ENCODE peak calls at places on chromosomes 1 and 21, in seven cellular contexts. Y is activated B cell treated with CpG ODN at 0.5 μM for 24 hours, G is astrocyte of the spinal cord, U is AG10803, C is neural crest cell, V is retinal pigment epithelial cell, X is stomach. K is an unnamed sample.

GRCh38 chr1:116820362-116820761 is 66.1 kb downstream of the CD2 start:
- DNase-seq in Y (no peak), G (peak), U (peak), C (no peak), V (peak), X (no peak), K (peak)

GRCh38 chr1:219710529-219711194 is 97.8 kb upstream of the ZC3H11B start:
- DNase-seq in Y (no peak), G (peak), U (peak), C (no peak), V (peak), X (no peak), K (peak)

GRCh38 chr1:212565079-212565478 is 43.5 kb upstream of the ATF3 start:
- DNase-seq in Y (no peak), G (no peak), U (no peak), C (no peak), V (no peak), X (no peak), K (no peak)

GRCh38 chr1:114345930-114346479 is 165.0 kb downstream of the TRIM33 start:
- DNase-seq in Y (peak), G (peak), U (no peak), C (peak), V (no peak), X (no peak), K (peak)

GRCh38 chr1:183685112-183685713 is 32.1 kb upstream of the APOBEC4 start:
- DNase-seq in Y (no peak), G (peak), U (peak), C (no peak), V (no peak), X (peak), K (peak)

GRCh38 chr1:71561729-71562128 is 480.9 kb upstream of the ZRANB2 start:
- DNase-seq in Y (no peak), G (peak), U (peak), C (no peak), V (peak), X (no peak), K (peak)

GRCh38 chr1:19656780-19657475 is 7.7 kb upstream of the HTR6 start:
- DNase-seq in Y (no peak), G (no peak), U (no peak), C (no peak), V (no peak), X (no peak), K (no peak)

GRCh38 chr1:45265244-45265643 is 58.8 kb upstream of the ZSWIM5 start:
- DNase-seq in Y (no peak), G (no peak), U (no peak), C (no peak), V (no peak), X (no peak), K (no peak)

GRCh38 chr1:185155600-185156320 is 993 bp downstream of the TRMT1L start:
- DNase-seq in Y (no peak), G (peak), U (peak), C (no peak), V (no peak), X (no peak), K (peak)

GRCh38 chr1:185245466-185245865 is 71.6 kb downstream of the IVNS1ABP start:
- DNase-seq in Y (no peak), G (no peak), U (peak), C (no peak), V (no peak), X (no peak), K (no peak)

GRCh38 chr1:109978761-109979488 is 5.6 kb upstream of the AHCYL1 start:
- DNase-seq in Y (no peak), G (no peak), U (no peak), C (no peak), V (no peak), X (no peak), K (peak)

GRCh38 chr21:36263797-36264196 is 56.2 kb upstream of the MORC3 start:
- DNase-seq in Y (peak), G (no peak), U (no peak), C (no peak), V (no peak), X (no peak), K (no peak)

GRCh38 chr21:36257657-36258056 is 62.3 kb upstream of the MORC3 start:
- DNase-seq in Y (no peak), G (no peak), U (no peak), C (no peak), V (no peak), X (no peak), K (no peak)

GRCh38 chr21:36260802-36261201 is 59.2 kb upstream of the MORC3 start:
- DNase-seq in Y (no peak), G (no peak), U (no peak), C (no peak), V (no peak), X (no peak), K (no peak)

GRCh38 chr21:36261459-36261858 is 58.5 kb upstream of the MORC3 start:
- DNase-seq in Y (no peak), G (no peak), U (no peak), C (no peak), V (no peak), X (no peak), K (no peak)

DNA sequence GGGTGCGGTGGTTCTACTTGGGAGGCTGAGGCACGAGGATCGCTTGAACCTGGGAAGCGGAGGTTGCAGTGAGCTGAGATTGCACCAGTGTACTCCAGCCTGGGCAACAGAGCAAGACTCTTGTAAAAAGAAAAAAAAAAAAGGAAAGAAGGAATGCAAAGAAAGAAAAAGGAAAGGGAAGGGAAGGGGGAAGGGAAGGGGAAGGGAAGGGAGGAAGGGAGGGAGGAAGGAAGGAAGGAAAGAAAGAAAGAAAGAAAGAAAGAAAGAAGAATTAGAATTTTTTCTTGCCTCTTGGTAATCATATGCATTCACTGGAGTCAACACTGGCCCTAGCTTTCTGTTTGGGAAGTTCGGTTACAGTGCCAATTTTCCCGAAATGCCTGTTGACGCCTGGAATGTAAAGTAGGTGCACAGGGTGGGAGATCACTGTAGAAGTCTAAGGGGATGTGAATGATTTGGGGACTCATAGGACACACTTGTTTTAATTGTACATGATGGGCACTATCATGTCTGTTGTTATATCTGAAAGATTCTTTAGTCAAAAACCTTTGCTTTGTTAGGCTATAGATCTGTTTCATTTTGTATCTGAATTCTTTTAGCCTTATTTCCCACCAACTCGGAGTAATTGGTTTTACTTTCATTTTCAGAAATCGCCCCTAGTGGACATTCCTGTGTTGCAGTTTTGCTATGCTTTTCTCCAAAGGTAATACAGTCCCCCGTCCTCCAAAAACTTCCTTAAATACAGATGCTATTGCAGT is 59.8 kb upstream of the MORC3 start:
- DNase-seq in Y (no peak), G (peak), U (peak), C (peak), V (peak), X (peak), K (peak)
- TF ChIP-seq CTCF in Y (no peak), G (peak), U (peak), C (peak), V (peak), X (peak), K (peak)

DNA sequence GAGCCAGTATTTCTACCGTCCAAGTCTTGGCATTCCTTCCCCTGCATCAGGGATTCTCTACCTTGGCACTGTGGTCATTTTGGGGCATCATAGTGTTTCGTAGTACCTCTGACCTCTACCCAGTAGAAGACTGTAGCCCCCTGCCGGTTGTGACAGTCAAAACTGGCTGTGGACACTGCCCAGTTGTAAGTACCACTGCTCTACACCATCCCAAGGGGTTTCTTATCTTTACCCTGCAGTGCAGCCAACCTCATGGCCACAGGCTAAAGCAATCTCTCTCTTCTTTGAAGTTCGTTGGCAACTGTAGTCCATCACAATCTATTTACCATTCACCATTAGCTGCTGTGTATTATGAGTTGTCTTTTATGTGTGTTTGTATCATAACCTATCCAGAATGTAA is 29.3 kb upstream of the ERO1B start:
- DNase-seq in Y (no peak), G (no peak), U (no peak), C (no peak), V (no peak), X (no peak), K (no peak)
- TF ChIP-seq CTCF in Y (no peak), G (no peak), U (peak), C (no peak), V (no peak), X (no peak), K (no peak)

GRCh38 chr1:178055093-178055492 is 38.8 kb upstream of the RASAL2 start:
- DNase-seq in Y (no peak), G (no peak), U (peak), C (peak), V (no peak), X (no peak), K (peak)
- TF ChIP-seq CTCF in Y (no peak), G (peak), U (peak), C (no peak), V (peak), X (no peak), K (peak)

GRCh38 chr1:202564958-202565497 is 145.2 kb downstream of the SYT2 start:
- DNase-seq in Y (no peak), G (no peak), U (no peak), C (no peak), V (no peak), X (no peak), K (no peak)

GRCh38 chr1:202562443-202563060 is 147.7 kb downstream of the SYT2 start:
- DNase-seq in Y (no peak), G (no peak), U (peak), C (no peak), V (no peak), X (no peak), K (no peak)

GRCh38 chr1:202561240-202561639 is 149.0 kb downstream of the SYT2 start:
- DNase-seq in Y (no peak), G (no peak), U (no peak), C (no peak), V (no peak), X (no peak), K (no peak)

GRCh38 chr1:202563818-202564217 is 146.4 kb downstream of the SYT2 start:
- DNase-seq in Y (no peak), G (no peak), U (no peak), C (no peak), V (no peak), X (no peak), K (no peak)

GRCh38 chr1:202561726-202562442 is 148.4 kb downstream of the SYT2 start:
- DNase-seq in Y (no peak), G (no peak), U (no peak), C (no peak), V (no peak), X (no peak), K (no peak)
- TF ChIP-seq CTCF in Y (no peak), G (peak), U (peak), C (peak), V (peak), X (no peak), K (no peak)

GRCh38 chr1:55848906-55849305 is 633.7 kb upstream of the USP24 start:
- DNase-seq in Y (no peak), G (no peak), U (peak), C (no peak), V (no peak), X (no peak), K (peak)
- TF ChIP-seq CTCF in Y (no peak), G (peak), U (peak), C (no peak), V (peak), X (no peak), K (peak)

DNA sequence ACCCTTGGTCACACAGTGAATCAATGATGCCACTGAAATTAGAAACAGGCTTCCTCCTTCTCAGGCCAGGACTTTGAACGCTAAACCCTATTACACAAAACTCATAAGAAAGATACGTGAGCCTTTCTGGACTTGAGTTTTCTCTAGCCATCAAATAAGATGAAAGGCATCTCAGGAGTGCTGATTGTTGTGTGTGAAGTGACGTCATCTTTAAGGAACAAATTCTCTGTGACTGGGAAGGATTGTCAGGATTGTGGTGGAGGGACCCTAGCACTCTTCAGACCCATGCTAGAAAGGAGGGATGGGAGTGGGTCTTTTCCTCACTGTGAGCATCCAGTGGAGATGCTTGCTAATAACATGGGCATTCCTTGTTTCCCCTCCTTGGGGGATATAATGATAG is 40.0 kb downstream of the SPATA46 start:
- DNase-seq in Y (no peak), G (no peak), U (no peak), C (no peak), V (no peak), X (no peak), K (no peak)
- TF ChIP-seq CTCF in Y (no peak), G (no peak), U (no peak), C (no peak), V (no peak), X (no peak), K (no peak)

DNA sequence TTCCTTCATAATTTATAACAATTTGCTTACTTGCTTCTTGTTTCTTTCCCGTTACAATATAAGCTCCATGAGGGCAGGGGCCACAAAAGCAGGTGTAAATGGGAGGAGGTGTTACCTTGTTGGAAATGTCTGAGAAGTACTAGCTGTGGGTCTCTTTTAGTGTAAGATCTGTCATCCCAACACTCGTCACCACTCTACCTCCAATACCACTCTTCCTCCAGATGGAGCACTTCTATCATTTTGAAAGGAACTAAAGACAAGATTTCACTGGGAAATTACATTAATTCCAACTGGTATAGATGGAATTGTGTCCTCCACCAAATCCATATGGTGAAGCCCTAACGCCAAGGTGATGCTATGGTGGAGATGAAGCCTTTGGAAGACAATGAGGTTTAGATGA is 53.0 kb upstream of the CPLANE2 start:
- DNase-seq in Y (no peak), G (no peak), U (no peak), C (no peak), V (no peak), X (no peak), K (no peak)
- TF ChIP-seq CTCF in Y (no peak), G (no peak), U (no peak), C (no peak), V (no peak), X (no peak), K (no peak)

K was measured in cardiac fibroblast.